ENCODE peak calls at places on chromosomes 6 and 20, in eight cellular contexts. J, B, D, H, X, G, A and C are unnamed samples.

GRCh38 chr6:11496152-11497060 is 41.1 kb upstream of the TMEM170B start:
- DNase-seq in J (peak; percentile 72), B (peak; percentile 73), D (peak; percentile 81), H (peak; percentile 55), X (peak; percentile 86), G (peak; percentile 22), A (peak; percentile 68), C (no peak)

GRCh38 chr6:125922322-125922860 is 34.2 kb upstream of the HINT3 start:
- DNase-seq in J (no peak), B (no peak), D (no peak), H (no peak), X (no peak), G (no peak), A (no peak), C (no peak)

GRCh38 chr6:119012521-119012920 is 65.9 kb downstream of the FAM184A start:
- DNase-seq in J (no peak), B (no peak), D (no peak), H (no peak), X (no peak), G (no peak), A (no peak), C (no peak)

GRCh38 chr6:84772428-84773132 is 8.2 kb upstream of the TBX18 start:
- DNase-seq in J (no peak), B (peak; percentile 66), D (no peak), H (no peak), X (peak; percentile 37), G (no peak), A (no peak), C (no peak)

GRCh38 chr6:149913085-149913484 is 9.8 kb downstream of the RAET1G start:
- DNase-seq in J (no peak), B (no peak), D (no peak), H (no peak), X (peak; percentile 28), G (no peak), A (no peak), C (no peak)

GRCh38 chr6:26555505-26556262 is 17.5 kb downstream of the HMGN4 start:
- DNase-seq in J (no peak), B (no peak), D (no peak), H (no peak), X (peak; percentile 53), G (no peak), A (no peak), C (no peak)

GRCh38 chr6:139860193-139860592 is 485.7 kb upstream of the CITED2 start:
- DNase-seq in J (no peak), B (no peak), D (no peak), H (no peak), X (no peak), G (no peak), A (no peak), C (no peak)

GRCh38 chr6:136922680-136922996 is 537 bp downstream of the SLC35D3 start:
- DNase-seq in J (no peak), B (no peak), D (no peak), H (no peak), X (no peak), G (no peak), A (no peak), C (no peak)

GRCh38 chr20:47295921-47296426 is 60.5 kb downstream of the ZMYND8 start:
- DNase-seq in J (peak; percentile 77), B (peak; percentile 20), D (peak; percentile 61), H (no peak), X (no peak), G (no peak), A (no peak), C (peak; percentile 51)

GRCh38 chr6:42165016-42165415 is 8.1 kb upstream of the GUCA1A start:
- DNase-seq in J (no peak), B (no peak), D (no peak), H (no peak), X (peak; percentile 85), G (no peak), A (no peak), C (no peak)

GRCh38 chr6:148293181-148293995 is 49.2 kb upstream of the SASH1 start:
- DNase-seq in J (no peak), B (no peak), D (no peak), H (no peak), X (no peak), G (no peak), A (peak; percentile 79), C (no peak)

GRCh38 chr6:151999194-151999593 is 191.7 kb downstream of the ESR1 start:
- DNase-seq in J (no peak), B (no peak), D (no peak), H (no peak), X (peak; percentile 21), G (no peak), A (no peak), C (no peak)

GRCh38 chr6:152004036-152004566 is 196.6 kb downstream of the ESR1 start:
- DNase-seq in J (no peak), B (no peak), D (no peak), H (no peak), X (peak; percentile 22), G (no peak), A (no peak), C (no peak)

GRCh38 chr6:152001408-152001807 is 193.9 kb downstream of the ESR1 start:
- DNase-seq in J (no peak), B (no peak), D (no peak), H (no peak), X (no peak), G (no peak), A (no peak), C (no peak)

GRCh38 chr6:152004896-152005295 is 197.4 kb downstream of the ESR1 start:
- DNase-seq in J (no peak), B (no peak), D (no peak), H (no peak), X (no peak), G (no peak), A (no peak), C (no peak)

GRCh38 chr6:152002306-152002705 is 194.8 kb downstream of the ESR1 start:
- DNase-seq in J (no peak), B (no peak), D (no peak), H (no peak), X (no peak), G (no peak), A (no peak), C (no peak)
- H3K4me3 ChIP-seq in J (no peak overlapping the region), B (no peak overlapping the region), D (no peak overlapping the region), H (no peak overlapping the region), X (no peak overlapping the region), G (no peak overlapping the region), A (no peak overlapping the region), C (no peak overlapping the region)

GRCh38 chr20:63929071-63929470 is 27.1 kb downstream of the UCKL1 start:
- DNase-seq in J (no peak), B (no peak), D (no peak), H (no peak), X (no peak), G (no peak), A (no peak), C (peak; percentile 84)

GRCh38 chr20:63930971-63931553 is 25.2 kb downstream of the UCKL1 start:
- DNase-seq in J (no peak), B (no peak), D (no peak), H (peak; percentile 95), X (no peak), G (no peak), A (no peak), C (peak; percentile 83)

GRCh38 chr20:63932606-63933160 is 23.5 kb downstream of the UCKL1 start:
- DNase-seq in J (no peak), B (no peak), D (no peak), H (no peak), X (no peak), G (no peak), A (no peak), C (peak; percentile 81)

GRCh38 chr20:63933646-63934045 is 22.6 kb downstream of the UCKL1 start:
- DNase-seq in J (no peak), B (no peak), D (no peak), H (no peak), X (no peak), G (no peak), A (no peak), C (peak; percentile 77)

DNA sequence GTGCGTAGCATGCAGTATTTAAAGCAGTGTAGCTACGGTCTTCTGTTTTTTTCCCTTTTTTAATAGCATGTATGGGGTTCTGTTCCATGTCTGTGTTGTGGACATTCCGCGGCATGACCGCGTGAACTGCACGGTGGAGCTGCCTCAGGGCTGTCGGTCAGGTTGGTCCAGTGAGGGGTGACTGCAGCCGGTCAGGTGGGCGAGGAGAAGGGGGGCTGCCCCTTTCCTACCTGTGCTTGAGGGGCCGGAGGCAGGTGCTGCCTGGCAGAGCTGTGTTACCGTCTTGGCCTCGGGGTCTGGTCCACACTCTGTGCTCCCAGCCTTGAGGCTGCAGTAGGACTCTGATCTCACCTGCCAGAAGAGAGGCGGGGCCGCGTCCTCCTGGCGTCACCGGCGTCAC is 24.5 kb downstream of the UCKL1 start:
- DNase-seq in J (no peak), B (no peak), D (no peak), H (no peak), X (no peak), G (no peak), A (no peak), C (peak; percentile 79)
- H3K36me3 ChIP-seq in J (peaks cover 11% of the 10 kb centered on the region), B (peaks cover 88% of the 10 kb centered on the region), D (no peaks in the 10 kb centered on the region), H (peaks cover 92% of the 10 kb centered on the region), X (peaks cover 16% of the 10 kb centered on the region), G (peaks cover 15% of the 10 kb centered on the region), A (no peaks in the 10 kb centered on the region), C (peaks cover 91% of the 10 kb centered on the region)

GRCh38 chr6:13411484-13411883 is 75.9 kb downstream of the GFOD1 start:
- DNase-seq in J (no peak), B (no peak), D (no peak), H (no peak), X (no peak), G (no peak), A (no peak), C (no peak)

GRCh38 chr6:13407368-13407708 is 79.0 kb upstream of the TBC1D7 start:
- DNase-seq in J (no peak), B (no peak), D (no peak), H (no peak), X (no peak), G (no peak), A (no peak), C (no peak)

GRCh38 chr6:13412211-13412610 is 75.2 kb downstream of the GFOD1 start:
- DNase-seq in J (no peak), B (no peak), D (no peak), H (no peak), X (no peak), G (no peak), A (no peak), C (no peak)

GRCh38 chr6:13407709-13408695 is 79.4 kb downstream of the GFOD1 start:
- DNase-seq in J (no peak), B (no peak), D (peak; percentile 33), H (peak; percentile 32), X (peak; percentile 84), G (no peak), A (peak; percentile 61), C (peak; percentile 84)

GRCh38 chr6:13409991-13410390 is 77.4 kb downstream of the GFOD1 start:
- DNase-seq in J (no peak), B (no peak), D (no peak), H (no peak), X (no peak), G (no peak), A (no peak), C (no peak)
- H3K4me1 ChIP-seq in J (no peaks in the 10 kb centered on the region), B (no peaks in the 10 kb centered on the region), D (peaks cover 3% of the 10 kb centered on the region), H (peaks cover 89% of the 10 kb centered on the region), X (peaks cover 23% of the 10 kb centered on the region), G (peaks cover 92% of the 10 kb centered on the region), A (peaks cover 16% of the 10 kb centered on the region), C (peaks cover 28% of the 10 kb centered on the region)

DNA sequence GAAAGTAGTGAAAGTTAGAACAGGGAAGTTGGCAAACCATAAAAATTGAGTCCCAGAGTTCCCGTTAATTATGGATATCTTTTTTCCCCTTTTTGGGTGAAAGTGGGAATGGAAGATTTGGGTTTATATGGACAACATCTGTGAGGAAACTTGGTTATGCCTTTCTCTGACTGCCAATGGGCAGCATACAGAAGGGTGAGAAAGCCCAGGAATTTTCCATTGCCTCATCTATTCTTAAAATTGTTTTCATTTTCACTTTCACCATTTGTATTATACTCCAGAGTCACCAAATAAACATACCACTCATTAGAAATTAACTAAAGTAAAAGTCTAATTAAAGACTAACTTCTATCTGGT is 35.6 kb upstream of the MYB start:
- DNase-seq in J (no peak), B (no peak), D (no peak), H (no peak), X (peak; percentile 17), G (no peak), A (no peak), C (no peak)
- H3K4me3 ChIP-seq in J (no peak overlapping the region), B (no peak overlapping the region), D (no peak overlapping the region), H (no peak overlapping the region), X (no peak overlapping the region), G (no peak overlapping the region), A (no peak overlapping the region), C (no peak overlapping the region)